ENCODE peak calls at places on chromosomes 13 and 19, in ten cellular contexts. O, U, A, B, C, H, M, P, N and W are unnamed samples.

GRCh38 chr13:35791191-35791902 is 314.9 kb upstream of the MAB21L1 start:
- DNase-seq in M (peak; percentile 62), H (no peak), C (no peak), O (peak; percentile 65), N (no peak), U (no peak), A (no peak), B (peak; percentile 11), P (peak; percentile 68), W (peak; percentile 82)

GRCh38 chr19:6729573-6730152 is 7.7 kb downstream of the GPR108 start:
- DNase-seq in U (no peak), C (no peak), O (no peak), P (no peak), M (no peak), A (no peak), H (no peak), B (no peak), N (no peak), W (no peak)

GRCh38 chr13:93765811-93766210 is 539.2 kb downstream of the GPC6 start:
- DNase-seq in U (no peak), M (no peak), O (no peak), A (no peak), P (no peak), H (no peak), C (no peak), N (no peak), B (no peak), W (no peak)

GRCh38 chr19:42386974-42387707 is 3.0 kb downstream of the CNFN start:
- DNase-seq in C (peak; percentile 80), U (peak; percentile 88), H (peak; percentile 86), O (peak; percentile 77), P (peak; percentile 67), N (peak; percentile 57), A (peak; percentile 59), B (peak; percentile 79), M (peak; percentile 53), W (no peak)

GRCh38 chr13:91112191-91112579 is 235.3 kb upstream of the MIR17HG start:
- DNase-seq in U (no peak), H (no peak), M (no peak), O (no peak), P (no peak), B (no peak), N (no peak), C (no peak), A (no peak), W (no peak)

GRCh38 chr19:54650108-54650666 is 12.6 kb upstream of the LILRB4 start:
- DNase-seq in U (no peak), O (no peak), P (no peak), H (no peak), B (no peak), A (no peak), M (no peak), C (no peak), N (no peak), W (no peak)

GRCh38 chr19:3136684-3137055 is 837 bp downstream of the GNA15 start:
- DNase-seq in U (no peak), A (no peak), M (no peak), N (no peak), B (no peak), P (no peak), C (peak; percentile 82), O (no peak), H (no peak), W (no peak)

GRCh38 chr13:113121928-113122420 is 625 bp upstream of the F10 start:
- DNase-seq in U (no peak), A (no peak), N (no peak), P (no peak), M (no peak), B (no peak), C (no peak), H (no peak), O (no peak), W (no peak)

GRCh38 chr19:15038304-15038703 is 11.0 kb upstream of the CASP14 start:
- DNase-seq in C (peak; percentile 50), A (no peak), U (no peak), P (no peak), M (no peak), N (no peak), B (no peak), O (no peak), H (no peak), W (no peak)

GRCh38 chr19:37362733-37363132 is 8.2 kb upstream of the ZNF527 start:
- DNase-seq in N (no peak), U (no peak), A (no peak), C (no peak), M (no peak), O (no peak), B (no peak), P (no peak), H (no peak), W (no peak)

GRCh38 chr19:18932216-18932841 is 8.7 kb downstream of the HOMER3 start:
- DNase-seq in B (peak; percentile 91), U (peak; percentile 55), C (peak; percentile 90), M (peak; percentile 32), P (peak; percentile 49), O (peak; percentile 92), H (peak; percentile 97), A (peak; percentile 86), N (peak; percentile 74), W (no peak)

GRCh38 chr13:95724252-95724651 is 47.3 kb downstream of the DNAJC3 start:
- DNase-seq in P (no peak), U (no peak), B (no peak), C (no peak), N (no peak), H (no peak), A (no peak), O (no peak), M (no peak), W (no peak)

GRCh38 chr13:20159646-20160345 is 1.1 kb downstream of the GJA3 start:
- DNase-seq in U (no peak), H (no peak), A (no peak), M (peak; percentile 15), P (peak; percentile 12), O (no peak), B (no peak), C (no peak), N (no peak), W (no peak)

GRCh38 chr13:42815686-42816085 is 34.3 kb downstream of the FAM216B start:
- DNase-seq in H (no peak), P (no peak), M (no peak), B (no peak), C (no peak), O (no peak), U (no peak), A (no peak), N (no peak), W (no peak)